ENCODE peak calls at places on chromosomes 1 and 21, in seven cellular contexts. T is stomach, F is transverse colon, K is sigmoid colon, P is RWPE1, J is aorta, X is astrocyte. C is an unnamed sample.

GRCh38 chr1:230425252-230426061 is 675 bp downstream of the PGBD5 start:
- DNase-seq in P (no peak), J (peak; percentile 52), X (no peak), F (no peak), K (no peak), T (no peak), C (no peak)

GRCh38 chr21:29181799-29182470 is 51.5 kb downstream of the MAP3K7CL start:
- DNase-seq in X (peak; percentile 94), F (peak; percentile 48), K (no peak), P (peak; percentile 70), T (no peak), J (no peak), C (no peak)

GRCh38 chr1:158930504-158930903 is 848 bp upstream of the PYHIN1 start:
- DNase-seq in J (no peak), X (no peak), F (peak; percentile 28), K (no peak), P (no peak), T (no peak), C (no peak)

GRCh38 chr1:173330149-173330951 is 123.2 kb upstream of the TNFSF4 start:
- DNase-seq in J (no peak), F (no peak), T (no peak), X (peak; percentile 85), P (peak; percentile 53), K (no peak), C (no peak)

GRCh38 chr1:70891444-70891843 is 156.2 kb downstream of the PTGER3 start:
- DNase-seq in F (no peak), K (no peak), X (no peak), J (no peak), T (no peak), P (no peak), C (no peak)

GRCh38 chr21:45393021-45393420 is 11.9 kb upstream of the COL18A1 start:
- DNase-seq in K (peak; percentile 54), P (no peak), T (no peak), J (peak; percentile 37), X (no peak), F (no peak), C (no peak)

GRCh38 chr21:42929969-42930368 is 4.5 kb upstream of the ERVH48-1 start:
- DNase-seq in X (no peak), K (no peak), P (no peak), T (no peak), F (no peak), J (no peak), C (no peak)

GRCh38 chr1:156897078-156897825 is 3.7 kb downstream of the PEAR1 start:
- DNase-seq in T (no peak), F (no peak), K (no peak), J (no peak), P (peak; percentile 65), X (peak; percentile 66), C (no peak)

GRCh38 chr1:194342484-194343262 is 1156.3 kb upstream of the B3GALT2 start:
- DNase-seq in T (no peak), F (no peak), X (no peak), J (no peak), K (peak; percentile 35), P (no peak), C (no peak)

GRCh38 chr1:218971166-218971565 is 202.5 kb upstream of the LYPLAL1 start:
- DNase-seq in J (no peak), F (no peak), K (no peak), X (no peak), P (no peak), T (no peak), C (no peak)

GRCh38 chr1:112533029-112533428 is 24.3 kb downstream of the WNT2B start:
- DNase-seq in P (no peak), X (peak; percentile 87), J (no peak), K (no peak), F (no peak), T (no peak), C (no peak)

GRCh38 chr21:35024475-35024874 is 24.6 kb downstream of the RUNX1 start:
- DNase-seq in J (no peak), X (no peak), P (no peak), K (no peak), F (no peak), T (no peak), C (no peak)
- H3K27ac ChIP-seq in J (no peak overlapping the region), X (no peak overlapping the region), P (no peak overlapping the region), K (no peak overlapping the region), F (no peak overlapping the region), T (no peak overlapping the region), C (no peak overlapping the region)

DNA sequence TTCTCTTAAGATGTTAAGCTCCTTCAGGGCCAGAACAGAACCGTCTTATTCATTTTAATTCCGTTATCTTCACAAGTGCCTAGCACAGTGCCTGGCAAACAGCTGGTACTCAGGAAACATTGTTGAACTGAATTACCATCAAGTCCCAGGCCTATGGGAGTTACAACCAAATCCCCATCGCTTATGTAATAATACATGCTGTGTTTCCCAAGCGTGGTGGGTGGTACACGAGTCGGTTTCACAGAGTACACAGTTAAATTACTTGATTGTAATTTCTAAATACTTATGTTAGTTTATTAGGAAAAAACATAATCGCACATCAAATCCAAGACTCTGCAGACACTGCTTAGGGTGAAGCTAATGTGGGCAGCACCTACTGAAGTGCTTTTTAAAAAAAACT is 1.0 kb downstream of the ANGEL2 start:
- DNase-seq in J (no peak), X (peak; percentile 5), T (no peak), P (peak; percentile 8), K (no peak), F (no peak), C (no peak)
- H3K27ac ChIP-seq in J (peak overlapping the region; percentile 30), X (peak overlapping the region; percentile 89), T (peak overlapping the region; percentile 94), P (peak overlapping the region; percentile 90), K (peak overlapping the region; percentile 96), F (peak overlapping the region; percentile 95), C (peak overlapping the region; percentile 94)

DNA sequence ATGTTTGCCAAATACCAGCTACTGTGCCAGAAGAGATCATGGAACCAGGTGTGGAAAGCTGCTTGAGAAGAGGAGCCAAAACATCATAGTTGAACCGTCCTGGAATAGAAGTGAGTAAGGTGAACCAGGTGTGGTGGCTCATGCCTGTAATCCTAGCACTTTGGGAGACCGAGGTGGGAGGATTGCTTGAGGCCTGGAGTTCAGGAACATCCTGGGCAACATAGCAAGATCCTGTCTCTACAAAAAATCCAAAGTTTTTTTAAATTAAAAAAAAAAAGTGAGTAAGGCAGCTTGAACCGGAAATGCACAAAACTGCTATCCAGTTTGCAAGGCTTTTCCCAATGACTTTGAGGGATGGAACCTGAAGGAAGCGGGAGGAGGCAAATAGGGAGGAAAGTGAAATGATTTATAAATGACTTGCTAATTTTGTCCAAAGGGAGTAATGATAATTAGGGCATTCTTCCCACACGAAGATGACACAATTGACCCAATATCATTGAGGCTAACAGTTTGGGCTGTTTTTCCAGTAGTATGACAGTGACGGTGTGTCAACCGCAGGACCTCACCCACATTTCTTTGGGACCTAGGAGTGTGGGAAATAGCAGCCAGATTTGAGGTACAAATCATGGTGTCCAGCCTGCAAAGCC is 1.5 kb upstream of the CNN3 start:
- DNase-seq in T (no peak), P (no peak), J (no peak), K (no peak), X (no peak), F (no peak), C (no peak)
- H3K27ac ChIP-seq in T (peak overlapping the region; percentile 95), P (no peak overlapping the region), J (peak overlapping the region; percentile 89), K (peak overlapping the region; percentile 98), X (peak overlapping the region; percentile 85), F (peak overlapping the region; percentile 98), C (peak overlapping the region; percentile 94)

DNA sequence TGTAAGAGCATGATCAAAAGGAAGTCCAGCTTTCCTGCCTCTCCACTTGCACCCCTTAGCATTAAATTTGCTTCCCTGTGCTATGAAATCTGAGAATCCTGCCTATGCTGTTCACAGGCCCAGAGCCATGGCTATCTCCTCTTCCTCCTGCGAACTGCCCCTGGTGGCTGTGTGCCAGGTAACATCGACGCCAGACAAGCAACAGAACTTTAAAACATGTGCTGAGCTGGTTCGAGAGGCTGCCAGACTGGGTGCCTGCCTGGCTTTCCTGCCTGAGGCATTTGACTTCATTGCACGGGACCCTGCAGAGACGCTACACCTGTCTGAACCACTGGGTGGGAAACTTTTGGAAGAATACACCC is 1.1 kb downstream of the NIT1 start:
- DNase-seq in F (peak; percentile 48), K (peak; percentile 70), P (no peak), J (no peak), X (no peak), T (peak; percentile 43), C (no peak)
- H3K27ac ChIP-seq in F (peak overlapping the region; percentile 98), K (peak overlapping the region; percentile 96), P (peak overlapping the region; percentile 96), J (peak overlapping the region; percentile 62), X (peak overlapping the region; percentile 98), T (peak overlapping the region; percentile 96), C (peak overlapping the region; percentile 96)

DNA sequence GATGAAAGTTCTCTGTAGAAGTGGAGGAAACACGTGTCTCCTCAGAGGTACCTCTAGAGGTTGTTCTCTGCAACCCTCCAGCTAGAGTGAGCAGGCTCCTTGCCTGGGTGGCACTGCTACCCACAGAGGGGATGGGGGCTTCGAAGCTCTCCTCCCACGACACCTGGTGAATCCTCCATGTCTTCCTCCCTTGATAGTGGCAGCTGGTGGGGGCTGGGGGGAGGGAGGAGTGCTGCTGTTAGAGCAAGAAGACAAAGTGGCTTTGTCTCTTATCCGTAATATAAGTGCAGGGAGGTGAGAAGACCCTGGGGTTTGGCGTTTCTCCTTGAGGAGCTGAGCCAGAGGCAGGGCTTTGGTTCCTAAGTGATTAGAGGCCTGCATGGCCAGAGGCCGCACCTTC is 45.2 kb downstream of the ATP2B4 start:
- DNase-seq in P (no peak), X (no peak), K (peak; percentile 76), J (no peak), T (no peak), F (no peak), C (no peak)
- H3K27ac ChIP-seq in P (no peak overlapping the region), X (peak overlapping the region; percentile 59), K (peak overlapping the region; percentile 88), J (peak overlapping the region; percentile 97), T (peak overlapping the region; percentile 80), F (peak overlapping the region; percentile 82), C (peak overlapping the region; percentile 88)

DNA sequence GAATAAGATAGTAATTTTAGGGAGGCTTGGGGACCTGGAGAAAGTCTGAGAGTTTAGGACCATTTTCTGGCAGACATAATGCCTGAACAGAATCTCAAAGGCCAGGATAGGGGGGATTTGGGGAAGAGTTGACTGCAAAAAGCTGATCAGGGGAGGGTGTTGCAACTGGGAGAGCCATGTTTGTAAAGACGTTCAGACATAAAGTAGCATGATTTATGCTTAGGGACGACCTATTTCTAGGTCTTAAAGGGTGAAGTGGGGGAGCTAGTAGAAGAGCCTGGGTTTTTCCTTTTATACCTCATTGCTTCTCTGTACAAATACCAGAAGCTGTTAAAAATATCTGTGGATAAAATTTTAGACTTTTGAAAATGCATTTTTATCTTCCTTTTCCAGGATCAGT is 51.2 kb downstream of the FNBP1L start:
- DNase-seq in J (no peak), P (no peak), T (no peak), F (no peak), X (no peak), K (no peak), C (no peak)
- H3K27ac ChIP-seq in J (no peak overlapping the region), P (no peak overlapping the region), T (no peak overlapping the region), F (no peak overlapping the region), X (no peak overlapping the region), K (no peak overlapping the region), C (no peak overlapping the region)

GRCh38 chr1:27548136-27548853 is 55.6 kb downstream of the AHDC1 start:
- DNase-seq in F (no peak), X (no peak), J (no peak), T (no peak), K (no peak), P (no peak), C (no peak)
- H3K27ac ChIP-seq in F (no peak overlapping the region), X (no peak overlapping the region), J (no peak overlapping the region), T (no peak overlapping the region), K (peak overlapping the region; percentile 89), P (peak overlapping the region; percentile 99), C (no peak overlapping the region)

GRCh38 chr1:86416343-86416742 is 7.6 kb upstream of the CLCA2 start:
- DNase-seq in F (peak; percentile 77), J (no peak), K (no peak), P (peak; percentile 11), T (no peak), X (no peak), C (no peak)
- H3K27ac ChIP-seq in F (no peak overlapping the region), J (no peak overlapping the region), K (no peak overlapping the region), P (no peak overlapping the region), T (no peak overlapping the region), X (no peak overlapping the region), C (no peak overlapping the region)

C was measured in coronary artery.